ENCODE peak calls at places on chromosomes 11 and 22, in six cellular contexts. Y, J, S, C, I and T are unnamed samples. For H3K4me1, the result is how much of the 10 kb centered on the place peaks cover.

GRCh38 chr11:85752890-85753581 is 57.9 kb downstream of the SYTL2 start:
- DNase-seq in Y (no peak), J (no peak), S (no peak), C (peak), I (no peak), T (no peak)

GRCh38 chr11:13145461-13145860 is 132.1 kb upstream of the BMAL1 start:
- DNase-seq in Y (no peak), J (no peak), S (no peak), C (no peak), I (no peak), T (no peak)

GRCh38 chr11:70398834-70399680 is 728 bp downstream of the CTTN start:
- DNase-seq in Y (no peak), J (no peak), S (peak), C (peak), I (no peak), T (no peak)

GRCh38 chr22:40263191-40263590 is 83.1 kb upstream of the ADSL start:
- DNase-seq in Y (no peak), J (no peak), S (no peak), C (peak), I (no peak), T (no peak)

GRCh38 chr11:76939219-76939631 is 78.5 kb downstream of the ACER3 start:
- DNase-seq in Y (no peak), J (peak), S (no peak), C (no peak), I (no peak), T (no peak)

GRCh38 chr22:46577361-46578249 is 40.2 kb upstream of the CELSR1 start:
- DNase-seq in Y (no peak), J (no peak), S (no peak), C (no peak), I (peak), T (no peak)

GRCh38 chr11:30522825-30523224 is 63.3 kb downstream of the MPPED2 start:
- DNase-seq in Y (no peak), J (no peak), S (no peak), C (no peak), I (no peak), T (no peak)

GRCh38 chr11:47980907-47981621 is 705 bp downstream of the PTPRJ start:
- DNase-seq in Y (no peak), J (peak), S (peak), C (peak), I (peak), T (no peak)

GRCh38 chr11:69560141-69560790 is 78.8 kb downstream of the LINC01488 start:
- DNase-seq in Y (no peak), J (no peak), S (no peak), C (no peak), I (no peak), T (no peak)

GRCh38 chr11:100004541-100004940 is 682.5 kb upstream of the ARHGAP42 start:
- DNase-seq in Y (no peak), J (no peak), S (peak), C (no peak), I (no peak), T (no peak)

GRCh38 chr11:358129-358805 is 11.0 kb upstream of the B4GALNT4 start:
- DNase-seq in Y (no peak), J (no peak), S (no peak), C (no peak), I (no peak), T (peak)

GRCh38 chr11:357582-357981 is 11.7 kb upstream of the B4GALNT4 start:
- DNase-seq in Y (no peak), J (no peak), S (no peak), C (no peak), I (no peak), T (no peak)

GRCh38 chr11:359181-359714 is 10.1 kb upstream of the B4GALNT4 start:
- DNase-seq in Y (no peak), J (no peak), S (no peak), C (no peak), I (no peak), T (peak)

GRCh38 chr11:355581-356458 is 13.5 kb upstream of the B4GALNT4 start:
- DNase-seq in Y (peak), J (peak), S (peak), C (peak), I (peak), T (peak)

GRCh38 chr11:356610-357009 is 12.7 kb upstream of the B4GALNT4 start:
- DNase-seq in Y (no peak), J (no peak), S (no peak), C (no peak), I (no peak), T (no peak)
- H3K4me1 ChIP-seq in Y (under half), J (under half), S (under half), C (under half), I (under half), T (under half)

GRCh38 chr22:42519544-42520237 is at the start of gene RRP7A:
- DNase-seq in Y (peak), J (peak), S (peak), C (peak), I (peak), T (peak)
- TF ChIP-seq POLR2A in Y (no peak), J (peak), S (peak), C (no peak), I (peak), T (peak)

DNA sequence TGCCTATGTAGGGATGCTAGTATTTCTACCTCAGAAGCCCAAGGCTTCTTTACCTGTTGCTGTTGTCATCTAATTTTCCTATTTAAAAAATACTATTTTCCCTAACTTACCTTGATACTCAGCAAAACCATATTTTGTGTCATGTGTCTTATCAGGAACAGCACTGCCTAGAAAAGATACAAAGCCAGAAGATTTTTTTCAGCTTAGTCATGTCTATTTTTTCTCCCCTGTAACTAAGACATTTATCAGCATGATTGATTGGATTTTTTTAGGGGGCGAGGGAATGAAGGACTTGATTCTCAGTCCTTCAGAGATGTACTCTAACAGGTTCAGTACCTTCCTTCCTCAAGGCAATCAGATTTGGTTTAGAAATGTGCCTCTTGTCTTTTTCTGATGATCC is 3.5 kb upstream of the PIK3IP1 start:
- DNase-seq in Y (no peak), J (peak), S (no peak), C (no peak), I (no peak), T (no peak)
- H3K4me1 ChIP-seq in Y (half or more), J (under half), S (under half), C (under half), I (under half), T (under half)

GRCh38 chr11:12110201-12110713 is at the start of gene MICAL2:
- DNase-seq in Y (peak), J (peak), S (peak), C (peak), I (peak), T (peak)
- TF ChIP-seq POLR2A in Y (peak), J (peak), S (peak), C (no peak), I (peak), T (no peak)